ENCODE peak calls at places on chromosomes 12 and 14, in ten cellular contexts. R, P, U, Z, A, C, J, W, H and I are unnamed samples. For H3K9me3, the result is how much of the 10 kb centered on the place peaks cover.

GRCh38 chr14:75783184-75783583 is 122.1 kb downstream of the TTLL5 start:
- DNase-seq in A (no peak), Z (no peak), J (no peak), C (no peak), H (peak), W (no peak), U (no peak), R (no peak), P (no peak), I (no peak)

GRCh38 chr12:59070534-59070933 is 150.2 kb upstream of the LRIG3 start:
- DNase-seq in A (no peak), R (no peak), C (no peak), U (no peak), P (no peak), W (no peak), Z (no peak), J (no peak), H (no peak), I (no peak)

GRCh38 chr12:106141452-106141851 is 2.7 kb upstream of the NUAK1 start:
- DNase-seq in C (no peak), A (no peak), U (no peak), H (no peak), W (no peak), P (no peak), J (no peak), R (no peak), Z (no peak), I (no peak)

GRCh38 chr14:34699873-34700621 is 14.3 kb downstream of the CFL2 start:
- DNase-seq in W (no peak), J (no peak), A (peak), P (peak), H (no peak), Z (no peak), U (no peak), C (no peak), R (no peak), I (no peak)

GRCh38 chr12:123094349-123095073 is 56.4 kb downstream of the PITPNM2 start:
- DNase-seq in H (peak), A (peak), P (peak), J (no peak), U (peak), Z (peak), W (peak), R (peak), C (no peak), I (no peak)

GRCh38 chr12:115763376-115763775 is 514.1 kb downstream of the MED13L start:
- DNase-seq in Z (no peak), W (no peak), A (no peak), C (no peak), J (no peak), P (no peak), U (peak), R (peak), H (peak), I (no peak)

GRCh38 chr12:100229876-100230275 is 29.3 kb downstream of the ACTR6 start:
- DNase-seq in R (no peak), P (no peak), A (no peak), W (no peak), H (no peak), J (no peak), U (peak), Z (no peak), C (no peak), I (no peak)

GRCh38 chr14:101561145-101561896 is at the start of gene DIO3:
- DNase-seq in W (no peak), P (no peak), J (no peak), C (no peak), H (no peak), U (peak), R (no peak), Z (no peak), A (no peak), I (no peak)

GRCh38 chr14:55212611-55213010 is 21.2 kb upstream of the DLGAP5 start:
- DNase-seq in A (no peak), J (no peak), U (no peak), R (no peak), H (no peak), W (no peak), Z (no peak), P (no peak), C (no peak), I (no peak)

GRCh38 chr14:104321151-104322130 is 183.1 kb downstream of the KIF26A start:
- DNase-seq in H (no peak), Z (peak), C (no peak), R (no peak), W (peak), J (no peak), P (no peak), U (no peak), A (no peak), I (no peak)

GRCh38 chr12:6276247-6276887 is 34.1 kb upstream of the PLEKHG6 start:
- DNase-seq in P (no peak), W (no peak), J (no peak), U (no peak), Z (no peak), R (no peak), C (no peak), A (no peak), H (no peak), I (no peak)

GRCh38 chr14:20679907-20680306 is 4.5 kb upstream of the RNASE4 start:
- DNase-seq in P (no peak), R (peak), Z (no peak), U (no peak), A (peak), H (peak), J (no peak), C (no peak), W (peak), I (no peak)

GRCh38 chr14:32345311-32345771 is 16.2 kb downstream of the AKAP6 start:
- DNase-seq in A (no peak), J (no peak), H (no peak), Z (no peak), P (no peak), C (no peak), R (no peak), U (no peak), W (no peak), I (no peak)

GRCh38 chr12:125744201-125744600 is 679.0 kb downstream of the AACS start:
- DNase-seq in A (no peak), R (no peak), C (no peak), J (no peak), H (no peak), W (no peak), P (no peak), Z (no peak), U (no peak), I (no peak)
- H3K27ac ChIP-seq in A (no peak), R (no peak), C (no peak), J (no peak), H (no peak), W (no peak), P (no peak), Z (no peak), U (no peak), I (no peak)

GRCh38 chr14:99224116-99224910 is 47.7 kb downstream of the BCL11B start:
- DNase-seq in A (no peak), U (no peak), W (no peak), Z (no peak), H (no peak), C (no peak), P (no peak), J (no peak), R (no peak), I (no peak)
- H3K9me3 ChIP-seq in A (under half), U (under half), W (under half), Z (under half), H (under half), C (under half), P (under half), J (under half), R (under half), I (under half)

DNA sequence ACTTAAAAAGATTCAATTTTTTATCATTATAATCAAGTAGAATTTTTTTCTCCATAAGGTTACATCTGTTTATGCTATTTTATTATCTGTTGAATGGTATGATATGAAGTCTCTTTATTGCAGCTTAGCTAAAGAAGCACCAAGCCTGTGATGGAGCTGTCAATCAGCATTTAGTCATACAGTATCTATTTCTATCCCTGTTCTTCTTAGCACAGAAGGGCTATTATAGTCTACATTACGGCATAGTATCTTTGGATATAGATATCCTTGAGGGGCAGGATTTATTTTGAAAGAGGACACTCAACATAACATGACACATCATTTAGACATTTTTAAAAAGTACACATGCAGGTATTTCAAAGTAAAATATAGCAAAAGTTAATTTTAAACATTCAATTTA is 277.2 kb downstream of the FOXG1 start:
- DNase-seq in H (no peak), R (no peak), Z (no peak), U (no peak), J (no peak), P (no peak), A (no peak), C (no peak), W (no peak), I (no peak)
- H3K4me3 ChIP-seq in H (no peak), R (no peak), Z (no peak), U (no peak), J (no peak), P (no peak), A (no peak), C (no peak), W (no peak), I (no peak)

GRCh38 chr12:14262771-14263511 is 102.5 kb upstream of the ATF7IP start:
- DNase-seq in U (no peak), P (no peak), A (no peak), H (no peak), W (no peak), J (no peak), Z (no peak), R (no peak), C (no peak), I (no peak)
- H3K27ac ChIP-seq in U (no peak), P (no peak), A (no peak), H (no peak), W (no peak), J (no peak), Z (no peak), R (no peak), C (no peak), I (no peak)

DNA sequence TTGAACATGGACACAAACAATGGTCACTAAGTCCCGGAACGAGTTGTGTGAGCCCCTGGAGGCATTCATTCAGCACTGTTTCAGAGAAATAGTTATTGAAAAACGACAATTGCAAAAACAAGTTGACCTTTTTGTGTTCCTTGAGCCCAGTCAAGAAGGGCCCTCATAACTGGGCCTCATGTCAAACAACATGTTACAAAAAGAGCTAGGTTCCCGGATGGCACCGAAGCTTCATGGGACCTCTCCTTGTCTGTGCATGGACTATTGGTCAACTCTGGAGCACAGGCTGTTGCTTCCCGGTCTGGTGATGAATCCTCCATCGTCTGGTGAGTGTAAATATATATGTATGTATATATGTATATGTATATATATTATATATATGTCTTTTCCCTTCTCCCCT is 176.6 kb downstream of the ALG10 start:
- DNase-seq in C (no peak), Z (no peak), U (no peak), P (no peak), H (no peak), R (no peak), A (no peak), J (no peak), W (no peak), I (no peak)
- H3K9me3 ChIP-seq in C (under half), Z (under half), U (under half), P (under half), H (under half), R (under half), A (under half), J (under half), W (under half), I (under half)